ENCODE peak calls at places on chromosomes 3 and 15, in six cellular contexts. T, K, Y, W, M and C are unnamed samples.

GRCh38 chr3:11185564-11186317 is 31.4 kb downstream of the HRH1 start:
- ATAC-seq in T (peak), K (peak), Y (peak), W (no peak), M (no peak), C (no peak)

GRCh38 chr3:20141841-20142240 is 44.2 kb downstream of the SGO1 start:
- ATAC-seq in T (peak), K (peak), Y (no peak), W (no peak), M (no peak), C (no peak)

GRCh38 chr3:151191095-151191494 is 11.9 kb downstream of the GPR171 start:
- ATAC-seq in T (no peak), K (no peak), Y (no peak), W (no peak), M (no peak), C (no peak)

GRCh38 chr3:175518459-175518858 is 659.3 kb downstream of the NAALADL2 start:
- ATAC-seq in T (no peak), K (no peak), Y (no peak), W (peak), M (no peak), C (peak)

GRCh38 chr3:53754325-53754724 is 91.9 kb downstream of the CHDH start:
- ATAC-seq in T (peak), K (no peak), Y (no peak), W (no peak), M (no peak), C (no peak)

GRCh38 chr15:80242802-80243201 is 9.2 kb downstream of the CTXND1 start:
- ATAC-seq in T (no peak), K (no peak), Y (no peak), W (no peak), M (no peak), C (no peak)

GRCh38 chr15:66684136-66684681 is 17.8 kb upstream of the SMAD6 start:
- ATAC-seq in T (no peak), K (no peak), Y (no peak), W (no peak), M (no peak), C (no peak)

GRCh38 chr3:119497824-119498187 is 541 bp upstream of the TIMMDC1 start:
- ATAC-seq in T (peak), K (peak), Y (peak), W (no peak), M (no peak), C (no peak)

GRCh38 chr3:108605491-108605890 is 16.0 kb downstream of the DZIP3 start:
- ATAC-seq in T (no peak), K (no peak), Y (no peak), W (no peak), M (peak), C (no peak)

GRCh38 chr3:149005424-149005823 is 14.1 kb downstream of the GYG1 start:
- ATAC-seq in T (no peak), K (no peak), Y (no peak), W (no peak), M (no peak), C (no peak)

GRCh38 chr3:71513495-71513894 is 70.0 kb downstream of the FOXP1 start:
- ATAC-seq in T (no peak), K (no peak), Y (no peak), W (no peak), M (no peak), C (no peak)

GRCh38 chr3:192409838-192410683 is 317.3 kb downstream of the FGF12 start:
- ATAC-seq in T (peak), K (peak), Y (peak), W (no peak), M (no peak), C (peak)

GRCh38 chr3:169218314-169218983 is 445.1 kb downstream of the MECOM start:
- ATAC-seq in T (peak), K (peak), Y (no peak), W (no peak), M (no peak), C (no peak)

GRCh38 chr3:138945646-138946553 is 1.0 kb downstream of the FOXL2 start:
- ATAC-seq in T (peak), K (peak), Y (peak), W (peak), M (no peak), C (no peak)

GRCh38 chr15:22263738-22264137 is 183.4 kb downstream of the OR4M2 start:
- ATAC-seq in T (no peak), K (no peak), Y (no peak), W (no peak), M (no peak), C (no peak)

GRCh38 chr15:93324191-93324590 is 235.2 kb upstream of the RGMA start:
- ATAC-seq in T (no peak), K (no peak), Y (no peak), W (no peak), M (no peak), C (no peak)

GRCh38 chr3:138768946-138769345 is 65.8 kb downstream of the PIK3CB start:
- ATAC-seq in T (no peak), K (no peak), Y (no peak), W (no peak), M (no peak), C (no peak)